ENCODE peak calls at places on chromosome 15, in seven cellular contexts. N, F, P, T, L, S and Y are unnamed samples.

GRCh38 chr15:53918180-53919079 is 59.8 kb upstream of the UNC13C start:
- DNase-seq in N (no peak), S (no peak), F (no peak), P (no peak), T (no peak), L (no peak), Y (no peak)

GRCh38 chr15:100667405-100668320 is 65.3 kb downstream of the ASB7 start:
- DNase-seq in F (no peak), N (no peak), S (no peak), P (peak; percentile 84), T (no peak), L (no peak), Y (no peak)

GRCh38 chr15:30859091-30859874 is 44.4 kb upstream of the FAN1 start:
- DNase-seq in L (no peak), F (peak; percentile 29), T (no peak), P (peak; percentile 29), N (no peak), S (no peak), Y (no peak)

GRCh38 chr15:69661446-69661845 is 208.8 kb downstream of the RPLP1 start:
- DNase-seq in N (no peak), S (no peak), L (no peak), F (no peak), P (no peak), T (no peak), Y (no peak)

GRCh38 chr15:70092462-70092850 is 5.3 kb downstream of the TLE3 start:
- DNase-seq in S (no peak), L (no peak), N (no peak), F (no peak), P (peak; percentile 69), T (no peak), Y (no peak)

GRCh38 chr15:73985101-73985873 is 6.8 kb downstream of the STOML1 start:
- DNase-seq in L (no peak), S (no peak), T (no peak), P (peak; percentile 83), F (peak; percentile 75), N (no peak), Y (no peak)

GRCh38 chr15:62135532-62136134 is 29.5 kb downstream of the C2CD4B start:
- DNase-seq in F (peak; percentile 22), T (no peak), N (no peak), P (peak; percentile 21), L (no peak), S (no peak), Y (no peak)

GRCh38 chr15:70101459-70102113 is 3.9 kb upstream of the TLE3 start:
- DNase-seq in N (no peak), L (no peak), S (no peak), F (peak; percentile 94), P (peak; percentile 86), T (no peak), Y (no peak)

GRCh38 chr15:34794590-34795206 is 651 bp downstream of the ACTC1 start:
- DNase-seq in S (no peak), L (no peak), N (no peak), P (no peak), F (no peak), T (no peak), Y (no peak)

GRCh38 chr15:84926491-84927220 is 42.2 kb downstream of the SLC28A1 start:
- DNase-seq in S (no peak), N (no peak), P (no peak), L (no peak), F (no peak), T (no peak), Y (no peak)

GRCh38 chr15:85886345-85886935 is 91.7 kb upstream of the KLHL25 start:
- DNase-seq in N (no peak), L (no peak), S (no peak), P (no peak), T (no peak), F (no peak), Y (no peak)

GRCh38 chr15:88447206-88447605 is 20.0 kb downstream of the MRPL46 start:
- DNase-seq in P (no peak), N (no peak), F (no peak), T (no peak), L (no peak), S (no peak), Y (no peak)

GRCh38 chr15:85854345-85855097 is 59.8 kb upstream of the KLHL25 start:
- DNase-seq in T (no peak), P (peak; percentile 62), F (peak; percentile 57), L (no peak), N (no peak), S (no peak), Y (no peak)

GRCh38 chr15:59699810-59700431 is 10.8 kb upstream of the BNIP2 start:
- DNase-seq in P (peak; percentile 24), F (no peak), T (no peak), L (no peak), S (no peak), N (no peak), Y (no peak)

GRCh38 chr15:58275785-58276184 is 137.6 kb downstream of the AQP9 start:
- DNase-seq in S (no peak), T (no peak), P (no peak), N (no peak), F (no peak), L (no peak), Y (no peak)

GRCh38 chr15:64003182-64003581 is 43.1 kb downstream of the DAPK2 start:
- DNase-seq in P (no peak), T (no peak), F (no peak), L (no peak), N (no peak), S (no peak), Y (no peak)

GRCh38 chr15:57387011-57387410 is 10.7 kb downstream of the CGNL1 start:
- DNase-seq in F (no peak), L (no peak), S (no peak), N (no peak), T (no peak), P (no peak), Y (no peak)

GRCh38 chr15:78392430-78392829 is 45.6 kb upstream of the IREB2 start:
- DNase-seq in N (no peak), S (no peak), F (no peak), T (no peak), L (no peak), P (no peak), Y (no peak)

GRCh38 chr15:31396881-31397560 is 70.4 kb downstream of the KLF13 start:
- DNase-seq in P (peak; percentile 26), F (no peak), T (no peak), S (no peak), L (peak; percentile 90), N (peak; percentile 94), Y (peak; percentile 98)

GRCh38 chr15:25790003-25790660 is 73.0 kb downstream of the ATP10A start:
- DNase-seq in P (peak; percentile 90), T (no peak), F (peak; percentile 75), L (no peak), N (peak; percentile 76), S (no peak), Y (peak; percentile 80)

GRCh38 chr15:39628821-39629220 is 47.9 kb downstream of the THBS1 start:
- DNase-seq in P (peak; percentile 10), F (no peak), S (no peak), L (no peak), T (no peak), N (no peak), Y (no peak)

GRCh38 chr15:49412821-49413220 is 10.2 kb upstream of the FGF7 start:
- DNase-seq in T (no peak), S (no peak), F (no peak), N (no peak), P (no peak), L (no peak), Y (no peak)

GRCh38 chr15:93017521-93017920 is 71.5 kb downstream of the RGMA start:
- DNase-seq in S (no peak), T (no peak), P (no peak), L (no peak), F (no peak), N (no peak), Y (no peak)

DNA sequence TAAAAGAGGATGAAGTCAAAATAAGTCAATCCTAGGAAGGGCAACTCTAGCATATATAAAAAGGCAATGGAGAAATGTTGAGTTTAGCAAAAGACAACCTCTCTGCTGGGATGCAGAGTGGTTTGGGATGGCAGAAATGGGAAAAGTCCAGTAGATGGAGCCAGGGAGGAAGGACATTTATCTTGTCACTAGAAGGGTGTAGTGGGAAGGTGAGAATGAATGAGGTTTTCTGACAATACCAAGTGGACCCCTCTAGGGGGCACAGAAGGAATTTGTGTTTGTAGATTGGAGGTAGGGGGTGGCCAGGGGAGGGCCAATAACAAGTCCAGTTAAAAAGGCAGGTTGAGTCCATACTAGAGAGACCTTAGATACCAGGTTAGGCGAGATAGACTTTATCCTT is 80.0 kb downstream of the THSD4 start:
- DNase-seq in L (no peak), T (no peak), F (no peak), N (no peak), S (no peak), P (no peak), Y (no peak)
- TF ChIP-seq CTCF in L (no peak), T (no peak), F (peak; percentile 18), N (no peak), S (no peak), P (no peak), Y (peak; percentile 15)

DNA sequence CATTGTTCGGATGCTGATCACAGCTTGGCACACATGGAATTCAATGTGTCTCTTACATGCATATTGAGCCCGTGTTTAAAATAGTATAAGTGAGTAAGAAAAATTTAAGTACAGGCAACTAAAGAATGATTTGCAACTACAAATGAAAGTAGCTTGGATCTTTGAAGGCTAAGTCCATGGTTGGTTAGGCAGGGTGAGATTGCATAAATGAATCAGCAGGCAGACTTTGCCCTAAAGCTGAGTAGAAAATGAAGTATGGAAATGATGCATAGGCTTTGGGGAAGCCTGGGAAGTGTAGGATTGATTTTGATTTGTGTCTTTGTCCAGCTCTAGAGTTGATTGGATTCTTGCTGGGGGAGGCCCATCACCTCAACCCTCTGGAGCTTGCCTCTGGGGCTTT is 68.2 kb upstream of the ADAMTSL3 start:
- DNase-seq in L (no peak), P (no peak), F (no peak), S (no peak), T (no peak), N (no peak), Y (no peak)
- H3K4me3 ChIP-seq in L (no peak overlapping the region), P (no peak overlapping the region), F (no peak overlapping the region), S (no peak overlapping the region), T (no peak overlapping the region), N (no peak overlapping the region), Y (no peak overlapping the region)

DNA sequence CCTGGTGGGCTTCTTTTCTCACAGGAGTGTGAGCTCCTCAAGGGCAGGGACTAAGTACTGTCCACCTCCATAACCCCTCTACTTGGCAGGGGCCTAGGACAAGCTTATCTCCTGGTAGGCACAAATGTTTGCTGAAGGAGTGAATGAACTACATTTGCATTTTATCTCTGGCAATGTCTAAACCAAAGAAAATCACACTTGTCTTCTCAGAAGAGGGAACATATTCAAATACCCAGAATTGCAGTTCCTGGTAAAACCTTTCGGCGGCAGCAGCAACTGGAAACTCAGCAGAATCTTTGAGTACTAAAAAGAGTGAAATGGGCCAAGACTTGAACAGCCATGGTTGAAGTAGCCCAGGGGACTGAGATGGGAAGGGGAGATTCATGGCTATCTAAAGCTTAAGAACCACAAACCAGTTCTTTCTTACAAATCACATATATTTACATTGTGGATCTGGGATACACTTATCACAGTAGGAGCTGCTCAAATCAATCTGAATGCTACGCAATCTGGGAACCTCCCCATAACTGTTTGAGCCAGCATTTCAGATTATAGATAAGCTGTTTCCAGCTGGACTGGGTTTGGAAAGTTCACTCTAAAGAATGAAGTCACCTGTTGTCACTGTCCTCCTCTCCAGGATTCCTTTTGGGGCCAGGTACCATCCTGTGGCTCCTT is 18.7 kb upstream of the PTPN9 start:
- DNase-seq in L (no peak), N (no peak), T (no peak), P (no peak), S (no peak), F (no peak), Y (no peak)
- TF ChIP-seq CTCF in L (peak; percentile 32), N (peak; percentile 35), T (peak; percentile 28), P (peak; percentile 25), S (peak; percentile 52), F (peak; percentile 58), Y (no peak)

GRCh38 chr15:22873841-22874240 is 35.4 kb downstream of the NIPA2 start:
- DNase-seq in L (peak; percentile 32), S (no peak), P (no peak), F (no peak), T (no peak), N (no peak), Y (no peak)
- H3K4me3 ChIP-seq in L (no peak overlapping the region), S (no peak overlapping the region), P (no peak overlapping the region), F (no peak overlapping the region), T (no peak overlapping the region), N (no peak overlapping the region), Y (no peak overlapping the region)